ENCODE peak calls at places on chromosomes 7 and 10, in eight cellular contexts. One of them, this sample, is unnamed.

GRCh38 chr10:22606164-22606614 is 108.2 kb downstream of the PIP4K2A start:
- DNase-seq in neural crest cell: no peak
- DNase-seq in A549: no peak
- DNase-seq in right atrium auricular region: no peak
- DNase-seq in Calu3: no peak
- DNase-seq in type B pancreatic cell: no peak
- DNase-seq in HCT116: no peak
- DNase-seq in chondrocyte: no peak
- DNase-seq in this sample: peak; percentile 74

GRCh38 chr7:118245267-118246040 is 20.9 kb downstream of the ANKRD7 start:
- DNase-seq in Calu3: no peak
- DNase-seq in type B pancreatic cell: no peak
- DNase-seq in chondrocyte: no peak
- DNase-seq in A549: no peak
- DNase-seq in right atrium auricular region: no peak
- DNase-seq in neural crest cell: no peak
- DNase-seq in HCT116: no peak
- DNase-seq in this sample: no peak

GRCh38 chr10:109183366-109183765 is 739.9 kb downstream of the XPNPEP1 start:
- DNase-seq in chondrocyte: no peak
- DNase-seq in HCT116: no peak
- DNase-seq in type B pancreatic cell: no peak
- DNase-seq in A549: no peak
- DNase-seq in Calu3: no peak
- DNase-seq in right atrium auricular region: no peak
- DNase-seq in neural crest cell: no peak
- DNase-seq in this sample: no peak

GRCh38 chr10:104766341-104766740 is 125.3 kb downstream of the SORCS3 start:
- DNase-seq in neural crest cell: no peak
- DNase-seq in HCT116: peak; percentile 67
- DNase-seq in chondrocyte: no peak
- DNase-seq in Calu3: no peak
- DNase-seq in right atrium auricular region: no peak
- DNase-seq in A549: no peak
- DNase-seq in type B pancreatic cell: no peak
- DNase-seq in this sample: no peak

GRCh38 chr7:3260425-3260762 is 40.7 kb upstream of the SDK1 start:
- DNase-seq in right atrium auricular region: no peak
- DNase-seq in A549: no peak
- DNase-seq in chondrocyte: no peak
- DNase-seq in Calu3: no peak
- DNase-seq in HCT116: no peak
- DNase-seq in neural crest cell: no peak
- DNase-seq in type B pancreatic cell: no peak
- DNase-seq in this sample: no peak

GRCh38 chr10:46555713-46556514 is 544 bp downstream of the GPRIN2 start:
- DNase-seq in neural crest cell: peak; percentile 51
- DNase-seq in right atrium auricular region: no peak
- DNase-seq in HCT116: no peak
- DNase-seq in Calu3: peak; percentile 54
- DNase-seq in type B pancreatic cell: peak; percentile 80
- DNase-seq in A549: peak; percentile 51
- DNase-seq in chondrocyte: peak; percentile 96
- DNase-seq in this sample: no peak

GRCh38 chr7:40276061-40276460 is 141.3 kb downstream of the SUGCT start:
- DNase-seq in chondrocyte: no peak
- DNase-seq in neural crest cell: no peak
- DNase-seq in A549: no peak
- DNase-seq in Calu3: no peak
- DNase-seq in type B pancreatic cell: no peak
- DNase-seq in HCT116: no peak
- DNase-seq in right atrium auricular region: no peak
- DNase-seq in this sample: no peak

GRCh38 chr7:74199551-74200355 is 10.1 kb upstream of the LAT2 start:
- DNase-seq in right atrium auricular region: no peak
- DNase-seq in HCT116: peak; percentile 78
- DNase-seq in A549: no peak
- DNase-seq in chondrocyte: no peak
- DNase-seq in type B pancreatic cell: no peak
- DNase-seq in neural crest cell: no peak
- DNase-seq in Calu3: no peak
- DNase-seq in this sample: no peak

GRCh38 chr7:150685219-150686029 is at the start of gene GIMAP2:
- DNase-seq in HCT116: no peak
- DNase-seq in type B pancreatic cell: no peak
- DNase-seq in neural crest cell: no peak
- DNase-seq in Calu3: no peak
- DNase-seq in chondrocyte: no peak
- DNase-seq in right atrium auricular region: no peak
- DNase-seq in A549: no peak
- DNase-seq in this sample: peak; percentile 55

GRCh38 chr10:28681345-28681763 is 4.0 kb downstream of the BAMBI start:
- DNase-seq in Calu3: no peak
- DNase-seq in type B pancreatic cell: no peak
- DNase-seq in HCT116: no peak
- DNase-seq in chondrocyte: no peak
- DNase-seq in A549: no peak
- DNase-seq in neural crest cell: no peak
- DNase-seq in right atrium auricular region: peak; percentile 59
- DNase-seq in this sample: no peak

GRCh38 chr7:2200584-2200980 is 32.2 kb downstream of the MAD1L1 start:
- DNase-seq in type B pancreatic cell: no peak
- DNase-seq in Calu3: no peak
- DNase-seq in neural crest cell: no peak
- DNase-seq in HCT116: no peak
- DNase-seq in A549: no peak
- DNase-seq in chondrocyte: no peak
- DNase-seq in right atrium auricular region: no peak
- DNase-seq in this sample: no peak

GRCh38 chr7:132654150-132654549 is 77.9 kb upstream of the PLXNA4 start:
- DNase-seq in HCT116: peak; percentile 4
- DNase-seq in right atrium auricular region: no peak
- DNase-seq in type B pancreatic cell: no peak
- DNase-seq in neural crest cell: no peak
- DNase-seq in chondrocyte: no peak
- DNase-seq in A549: peak; percentile 44
- DNase-seq in Calu3: no peak
- DNase-seq in this sample: peak; percentile 55

GRCh38 chr7:69814421-69814962 is 216.2 kb downstream of the AUTS2 start:
- DNase-seq in A549: no peak
- DNase-seq in chondrocyte: no peak
- DNase-seq in type B pancreatic cell: no peak
- DNase-seq in Calu3: no peak
- DNase-seq in HCT116: no peak
- DNase-seq in right atrium auricular region: no peak
- DNase-seq in neural crest cell: peak; percentile 32
- DNase-seq in this sample: no peak

GRCh38 chr7:11665381-11665780 is 166.6 kb downstream of the THSD7A start:
- DNase-seq in Calu3: no peak
- DNase-seq in type B pancreatic cell: no peak
- DNase-seq in A549: no peak
- DNase-seq in right atrium auricular region: no peak
- DNase-seq in HCT116: no peak
- DNase-seq in chondrocyte: no peak
- DNase-seq in neural crest cell: no peak
- DNase-seq in this sample: no peak

GRCh38 chr10:90136731-90137316 is 435.4 kb downstream of the KIF20B start:
- DNase-seq in Calu3: no peak
- DNase-seq in HCT116: peak; percentile 65
- DNase-seq in neural crest cell: peak; percentile 2
- DNase-seq in type B pancreatic cell: no peak
- DNase-seq in chondrocyte: no peak
- DNase-seq in right atrium auricular region: no peak
- DNase-seq in A549: no peak
- DNase-seq in this sample: no peak

GRCh38 chr10:3099291-3100092 is 32.1 kb downstream of the PFKP start:
- DNase-seq in A549: no peak
- DNase-seq in HCT116: no peak
- DNase-seq in chondrocyte: peak; percentile 44
- DNase-seq in right atrium auricular region: no peak
- DNase-seq in neural crest cell: no peak
- DNase-seq in type B pancreatic cell: no peak
- DNase-seq in Calu3: no peak
- DNase-seq in this sample: no peak

GRCh38 chr7:158617737-158618128 is 30.1 kb upstream of the PTPRN2 start:
- DNase-seq in chondrocyte: no peak
- DNase-seq in A549: no peak
- DNase-seq in HCT116: no peak
- DNase-seq in Calu3: no peak
- DNase-seq in right atrium auricular region: no peak
- DNase-seq in neural crest cell: no peak
- DNase-seq in type B pancreatic cell: no peak
- DNase-seq in this sample: no peak

GRCh38 chr7:88106430-88106829 is 113.4 kb downstream of the SRI start:
- DNase-seq in HCT116: no peak
- DNase-seq in A549: no peak
- DNase-seq in chondrocyte: no peak
- DNase-seq in type B pancreatic cell: no peak
- DNase-seq in right atrium auricular region: no peak
- DNase-seq in neural crest cell: no peak
- DNase-seq in Calu3: no peak
- DNase-seq in this sample: no peak

GRCh38 chr7:18320971-18321567 is 174.5 kb upstream of the HDAC9 start:
- DNase-seq in type B pancreatic cell: no peak
- DNase-seq in A549: peak; percentile 17
- DNase-seq in right atrium auricular region: no peak
- DNase-seq in Calu3: peak; percentile 37
- DNase-seq in HCT116: peak; percentile 43
- DNase-seq in chondrocyte: no peak
- DNase-seq in neural crest cell: no peak
- DNase-seq in this sample: peak; percentile 33

GRCh38 chr7:117035463-117035862 is 82.2 kb downstream of the ST7 start:
- DNase-seq in neural crest cell: no peak
- DNase-seq in HCT116: no peak
- DNase-seq in chondrocyte: no peak
- DNase-seq in type B pancreatic cell: no peak
- DNase-seq in A549: no peak
- DNase-seq in right atrium auricular region: no peak
- DNase-seq in Calu3: no peak
- DNase-seq in this sample: no peak
- TF ChIP-seq CTCF in neural crest cell: peak; percentile 45
- TF ChIP-seq CTCF in HCT116: no peak
- TF ChIP-seq CTCF in chondrocyte: peak; percentile 57
- TF ChIP-seq CTCF in type B pancreatic cell: peak; percentile 61
- TF ChIP-seq CTCF in A549: no peak
- TF ChIP-seq CTCF in right atrium auricular region: no peak
- TF ChIP-seq CTCF in Calu3: no peak
- TF ChIP-seq CTCF in this sample: no peak

GRCh38 chr7:46776790-46777189 is 805.1 kb downstream of the TNS3 start:
- DNase-seq in type B pancreatic cell: no peak
- DNase-seq in neural crest cell: no peak
- DNase-seq in chondrocyte: no peak
- DNase-seq in HCT116: no peak
- DNase-seq in Calu3: peak; percentile 28
- DNase-seq in right atrium auricular region: no peak
- DNase-seq in A549: no peak
- DNase-seq in this sample: no peak
- TF ChIP-seq CTCF in type B pancreatic cell: peak; percentile 62
- TF ChIP-seq CTCF in neural crest cell: peak; percentile 56
- TF ChIP-seq CTCF in chondrocyte: peak; percentile 77
- TF ChIP-seq CTCF in HCT116: peak; percentile 34
- TF ChIP-seq CTCF in Calu3: peak; percentile 51
- TF ChIP-seq CTCF in right atrium auricular region: peak; percentile 62
- TF ChIP-seq CTCF in A549: peak; percentile 19
- TF ChIP-seq CTCF in this sample: no peak

DNA sequence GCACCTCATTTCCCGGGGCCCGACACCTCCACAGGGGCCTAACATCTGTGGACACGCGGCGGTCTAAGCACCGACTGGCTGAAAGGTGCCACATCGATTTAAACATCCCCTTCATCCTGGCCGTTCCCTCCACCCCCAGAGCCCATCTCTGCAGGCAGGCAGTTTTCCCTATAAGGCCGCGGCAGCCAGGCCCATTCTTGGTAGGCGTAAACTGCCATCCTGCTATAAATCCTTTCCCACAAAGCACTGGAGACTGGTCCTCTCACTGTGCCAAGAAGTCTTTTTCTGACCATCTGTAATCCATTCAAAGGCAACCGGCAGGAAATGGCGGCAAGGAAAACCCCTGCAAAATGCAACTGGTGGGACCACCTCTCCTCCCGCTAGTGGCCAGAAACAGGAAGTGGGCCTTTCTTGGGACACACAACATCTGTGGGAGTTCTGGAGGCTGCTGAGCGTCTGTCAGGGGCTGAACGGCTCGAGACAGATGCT is 22.4 kb downstream of the ATXN7L1 start:
- DNase-seq in type B pancreatic cell: no peak
- DNase-seq in chondrocyte: no peak
- DNase-seq in Calu3: no peak
- DNase-seq in A549: no peak
- DNase-seq in HCT116: no peak
- DNase-seq in neural crest cell: peak; percentile 21
- DNase-seq in right atrium auricular region: no peak
- DNase-seq in this sample: no peak
- TF ChIP-seq CTCF in type B pancreatic cell: peak; percentile 58
- TF ChIP-seq CTCF in chondrocyte: no peak
- TF ChIP-seq CTCF in Calu3: no peak
- TF ChIP-seq CTCF in A549: no peak
- TF ChIP-seq CTCF in HCT116: no peak
- TF ChIP-seq CTCF in neural crest cell: no peak
- TF ChIP-seq CTCF in right atrium auricular region: peak; percentile 15
- TF ChIP-seq CTCF in this sample: no peak

DNA sequence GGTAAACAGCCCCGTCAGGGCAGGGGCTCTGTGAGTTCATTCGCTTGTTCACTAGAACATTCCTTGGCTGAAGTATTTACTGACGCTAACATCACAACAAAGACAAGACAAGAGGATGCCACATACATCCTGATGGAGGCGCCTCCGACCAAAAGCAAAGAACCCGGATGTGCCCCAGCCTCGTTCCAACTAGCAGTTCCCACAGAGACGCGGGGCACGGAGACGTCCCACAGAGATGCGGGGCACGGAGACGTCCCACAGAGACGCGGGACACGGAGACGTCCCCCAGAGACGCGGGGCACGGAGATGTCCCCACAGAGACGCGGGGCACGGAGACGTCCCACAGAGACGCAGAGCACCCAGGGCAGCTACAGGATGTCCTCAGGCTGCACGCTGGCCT is 35.4 kb upstream of the CFAP46 start:
- DNase-seq in type B pancreatic cell: no peak
- DNase-seq in right atrium auricular region: no peak
- DNase-seq in HCT116: no peak
- DNase-seq in neural crest cell: no peak
- DNase-seq in chondrocyte: peak; percentile 59
- DNase-seq in A549: no peak
- DNase-seq in Calu3: no peak
- DNase-seq in this sample: no peak
- TF ChIP-seq CTCF in type B pancreatic cell: no peak
- TF ChIP-seq CTCF in right atrium auricular region: no peak
- TF ChIP-seq CTCF in HCT116: no peak
- TF ChIP-seq CTCF in neural crest cell: no peak
- TF ChIP-seq CTCF in chondrocyte: no peak
- TF ChIP-seq CTCF in A549: no peak
- TF ChIP-seq CTCF in Calu3: no peak
- TF ChIP-seq CTCF in this sample: no peak

DNA sequence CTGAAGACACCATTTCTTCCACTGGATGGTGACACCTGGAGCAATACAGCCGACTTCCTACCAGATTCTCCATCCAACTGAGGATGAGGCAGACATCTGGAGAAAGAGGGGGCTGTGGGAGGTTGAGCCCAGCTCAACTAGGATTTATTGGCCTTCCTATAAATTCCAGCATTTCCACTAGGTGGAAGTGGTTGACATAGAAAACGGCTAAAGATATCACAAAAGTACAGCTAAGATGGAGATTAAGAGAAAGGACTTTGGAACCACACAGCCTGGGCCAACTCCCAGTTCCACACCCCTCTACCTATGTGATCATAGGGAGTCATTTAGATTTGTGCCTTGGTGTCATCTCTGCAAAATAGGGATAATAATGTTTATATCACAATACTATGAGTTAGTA is 61.3 kb upstream of the CAV2 start:
- DNase-seq in A549: peak; percentile 27
- DNase-seq in Calu3: no peak
- DNase-seq in type B pancreatic cell: no peak
- DNase-seq in neural crest cell: no peak
- DNase-seq in HCT116: no peak
- DNase-seq in right atrium auricular region: no peak
- DNase-seq in chondrocyte: no peak
- DNase-seq in this sample: no peak
- TF ChIP-seq CTCF in A549: peak; percentile 45
- TF ChIP-seq CTCF in Calu3: no peak
- TF ChIP-seq CTCF in type B pancreatic cell: no peak
- TF ChIP-seq CTCF in neural crest cell: no peak
- TF ChIP-seq CTCF in HCT116: peak; percentile 27
- TF ChIP-seq CTCF in right atrium auricular region: peak; percentile 41
- TF ChIP-seq CTCF in chondrocyte: peak; percentile 67
- TF ChIP-seq CTCF in this sample: no peak

This sample was measured in GM13976.